ENCODE peak calls at places on chromosome 12, in five cellular contexts. Q, G, T, R and C are unnamed samples.

GRCh38 chr12:65816086-65816485 is 8.2 kb upstream of the HMGA2 start:
- DNase-seq in G (no peak), R (no peak), Q (no peak), T (no peak), C (no peak)

GRCh38 chr12:26564391-26564790 is 268.6 kb downstream of the ITPR2 start:
- DNase-seq in R (no peak), Q (no peak), T (peak; percentile 46), G (no peak), C (no peak)

GRCh38 chr12:12016284-12017100 is 54.2 kb upstream of the BCL2L14 start:
- DNase-seq in R (no peak), T (no peak), Q (no peak), G (peak; percentile 59), C (no peak)

GRCh38 chr12:112584266-112584722 is 165.5 kb downstream of the PTPN11 start:
- DNase-seq in Q (no peak), R (no peak), T (no peak), G (no peak), C (peak; percentile 17)

GRCh38 chr12:86186449-86186848 is 69.7 kb downstream of the MGAT4C start:
- DNase-seq in T (peak; percentile 15), Q (no peak), G (no peak), R (no peak), C (no peak)

GRCh38 chr12:122421815-122422737 is at the start of gene CLIP1:
- DNase-seq in G (peak; percentile 80), R (peak; percentile 71), T (peak; percentile 78), Q (peak; percentile 64), C (peak; percentile 63)

GRCh38 chr12:31849090-31849687 is 110.0 kb upstream of the RESF1 start:
- DNase-seq in T (peak; percentile 30), R (no peak), G (no peak), Q (no peak), C (peak; percentile 16)

GRCh38 chr12:102300824-102301461 is 103.3 kb upstream of the PMCH start:
- DNase-seq in R (no peak), T (peak; percentile 79), Q (no peak), G (peak; percentile 36), C (peak; percentile 29)

GRCh38 chr12:79407671-79408622 is 282.8 kb downstream of the PAWR start:
- DNase-seq in G (peak; percentile 90), T (peak; percentile 94), Q (no peak), R (no peak), C (peak; percentile 13)

GRCh38 chr12:49225551-49226166 is 36.8 kb upstream of the TUBA1A start:
- DNase-seq in R (no peak), G (no peak), Q (no peak), T (peak; percentile 69), C (no peak)

GRCh38 chr12:1533205-1533601 is 61.2 kb downstream of the FBXL14 start:
- DNase-seq in T (no peak), R (no peak), Q (no peak), G (peak; percentile 62), C (peak; percentile 61)

GRCh38 chr12:52087961-52088820 is 8.7 kb downstream of the SMIM41 start:
- DNase-seq in R (no peak), T (no peak), Q (no peak), G (no peak), C (peak; percentile 64)

GRCh38 chr12:64819816-64820402 is 4.5 kb upstream of the TBC1D30 start:
- DNase-seq in T (no peak), Q (no peak), R (no peak), G (no peak), C (peak; percentile 78)

GRCh38 chr12:42969357-42969756 is 379.8 kb upstream of the PRICKLE1 start:
- DNase-seq in R (peak; percentile 28), T (peak; percentile 72), Q (no peak), G (no peak), C (no peak)

GRCh38 chr12:68319988-68320623 is 12.1 kb downstream of the MDM1 start:
- DNase-seq in T (peak; percentile 93), Q (no peak), G (peak; percentile 56), R (no peak), C (peak; percentile 54)

GRCh38 chr12:108319277-108320234 is 19.6 kb downstream of the CMKLR1 start:
- DNase-seq in G (no peak), R (no peak), Q (no peak), T (no peak), C (no peak)

GRCh38 chr12:112010415-112011344 is 2.3 kb downstream of the TMEM116 start:
- DNase-seq in Q (no peak), G (no peak), R (no peak), T (no peak), C (no peak)

GRCh38 chr12:85468356-85469157 is 188.5 kb downstream of the ALX1 start:
- DNase-seq in R (no peak), G (peak; percentile 52), Q (peak; percentile 2), T (peak; percentile 76), C (peak; percentile 68)